ENCODE peak calls at places on chromosome 13, in seven cellular contexts. One of them, this sample, is unnamed.
A peak's percentile ranks its signal among the peaks of the same experiment; 100 is the strongest.

GRCh38 chr13:30319130-30319529 is 11.8 kb upstream of the KATNAL1 start:
- DNase-seq in uterus: no peak
- DNase-seq in AG04450: no peak
- DNase-seq in neuronal stem cell: no peak
- DNase-seq in SK-N-SH: no peak
- DNase-seq in tibial artery: no peak
- DNase-seq in tibial nerve: no peak
- DNase-seq in this sample: no peak

GRCh38 chr13:113540523-113540922 is 44.0 kb upstream of the TFDP1 start:
- DNase-seq in tibial nerve: no peak
- DNase-seq in SK-N-SH: no peak
- DNase-seq in uterus: no peak
- DNase-seq in neuronal stem cell: no peak
- DNase-seq in AG04450: no peak
- DNase-seq in tibial artery: no peak
- DNase-seq in this sample: no peak

GRCh38 chr13:85298387-85298924 is 500.8 kb downstream of the SLITRK6 start:
- DNase-seq in AG04450: no peak
- DNase-seq in SK-N-SH: no peak
- DNase-seq in uterus: no peak
- DNase-seq in tibial artery: no peak
- DNase-seq in neuronal stem cell: no peak
- DNase-seq in tibial nerve: no peak
- DNase-seq in this sample: no peak

GRCh38 chr13:41177616-41178015 is 16.8 kb downstream of the KBTBD7 start:
- DNase-seq in AG04450: no peak
- DNase-seq in tibial nerve: no peak
- DNase-seq in neuronal stem cell: no peak
- DNase-seq in tibial artery: no peak
- DNase-seq in uterus: no peak
- DNase-seq in SK-N-SH: no peak
- DNase-seq in this sample: no peak

GRCh38 chr13:100306444-100306999 is 217.6 kb downstream of the PCCA start:
- DNase-seq in AG04450: no peak
- DNase-seq in neuronal stem cell: no peak
- DNase-seq in tibial nerve: no peak
- DNase-seq in uterus: no peak
- DNase-seq in SK-N-SH: no peak
- DNase-seq in tibial artery: no peak
- DNase-seq in this sample: no peak

GRCh38 chr13:99322297-99323103 is 15.3 kb upstream of the GPR183 start:
- DNase-seq in neuronal stem cell: no peak
- DNase-seq in SK-N-SH: no peak
- DNase-seq in AG04450: no peak
- DNase-seq in tibial nerve: no peak
- DNase-seq in uterus: no peak
- DNase-seq in tibial artery: no peak
- DNase-seq in this sample: peak; percentile 28

GRCh38 chr13:44853641-44854040 is 135.6 kb downstream of the NUFIP1 start:
- DNase-seq in SK-N-SH: no peak
- DNase-seq in neuronal stem cell: no peak
- DNase-seq in tibial artery: no peak
- DNase-seq in uterus: no peak
- DNase-seq in tibial nerve: no peak
- DNase-seq in AG04450: no peak
- DNase-seq in this sample: no peak

GRCh38 chr13:106348032-106348431 is 187.4 kb downstream of the EFNB2 start:
- DNase-seq in neuronal stem cell: peak; percentile 58
- DNase-seq in tibial nerve: no peak
- DNase-seq in AG04450: no peak
- DNase-seq in tibial artery: no peak
- DNase-seq in uterus: no peak
- DNase-seq in SK-N-SH: no peak
- DNase-seq in this sample: no peak

GRCh38 chr13:42478531-42479156 is 95.3 kb upstream of the TNFSF11 start:
- DNase-seq in AG04450: no peak
- DNase-seq in tibial nerve: no peak
- DNase-seq in neuronal stem cell: peak; percentile 2
- DNase-seq in tibial artery: no peak
- DNase-seq in uterus: no peak
- DNase-seq in SK-N-SH: peak; percentile 11
- DNase-seq in this sample: no peak

GRCh38 chr13:39306639-39307589 is 268.7 kb downstream of the NHLRC3 start:
- DNase-seq in SK-N-SH: no peak
- DNase-seq in AG04450: no peak
- DNase-seq in tibial artery: no peak
- DNase-seq in tibial nerve: no peak
- DNase-seq in uterus: no peak
- DNase-seq in neuronal stem cell: no peak
- DNase-seq in this sample: no peak

GRCh38 chr13:24821207-24821606 is 57.2 kb downstream of the RNF17 start:
- DNase-seq in SK-N-SH: no peak
- DNase-seq in AG04450: no peak
- DNase-seq in neuronal stem cell: no peak
- DNase-seq in uterus: no peak
- DNase-seq in tibial nerve: no peak
- DNase-seq in tibial artery: no peak
- DNase-seq in this sample: no peak

GRCh38 chr13:90890435-90890834 is 457.1 kb upstream of the MIR17HG start:
- DNase-seq in neuronal stem cell: no peak
- DNase-seq in uterus: no peak
- DNase-seq in tibial nerve: no peak
- DNase-seq in SK-N-SH: no peak
- DNase-seq in tibial artery: no peak
- DNase-seq in AG04450: no peak
- DNase-seq in this sample: no peak

GRCh38 chr13:44386932-44387556 is 13.4 kb downstream of the SERP2 start:
- DNase-seq in AG04450: no peak
- DNase-seq in uterus: no peak
- DNase-seq in tibial artery: no peak
- DNase-seq in neuronal stem cell: no peak
- DNase-seq in SK-N-SH: no peak
- DNase-seq in tibial nerve: no peak
- DNase-seq in this sample: no peak

GRCh38 chr13:79423801-79424642 is 18.0 kb upstream of the RBM26 start:
- DNase-seq in neuronal stem cell: no peak
- DNase-seq in tibial artery: no peak
- DNase-seq in uterus: no peak
- DNase-seq in tibial nerve: no peak
- DNase-seq in SK-N-SH: peak; percentile 45
- DNase-seq in AG04450: peak; percentile 10
- DNase-seq in this sample: no peak

GRCh38 chr13:99125335-99125915 is 75.2 kb upstream of the UBAC2 start:
- DNase-seq in neuronal stem cell: no peak
- DNase-seq in tibial nerve: no peak
- DNase-seq in uterus: no peak
- DNase-seq in AG04450: no peak
- DNase-seq in SK-N-SH: no peak
- DNase-seq in tibial artery: no peak
- DNase-seq in this sample: no peak

GRCh38 chr13:33394294-33394932 is 108.9 kb upstream of the STARD13 start:
- DNase-seq in uterus: no peak
- DNase-seq in tibial artery: no peak
- DNase-seq in AG04450: no peak
- DNase-seq in SK-N-SH: no peak
- DNase-seq in tibial nerve: no peak
- DNase-seq in neuronal stem cell: no peak
- DNase-seq in this sample: no peak

GRCh38 chr13:30844548-30845296 is 61.3 kb upstream of the MEDAG start:
- DNase-seq in neuronal stem cell: no peak
- DNase-seq in uterus: no peak
- DNase-seq in AG04450: no peak
- DNase-seq in tibial nerve: no peak
- DNase-seq in SK-N-SH: no peak
- DNase-seq in tibial artery: no peak
- DNase-seq in this sample: no peak

GRCh38 chr13:109101550-109102144 is 472.2 kb downstream of the MYO16 start:
- DNase-seq in tibial artery: no peak
- DNase-seq in SK-N-SH: no peak
- DNase-seq in AG04450: no peak
- DNase-seq in uterus: no peak
- DNase-seq in tibial nerve: no peak
- DNase-seq in neuronal stem cell: no peak
- DNase-seq in this sample: no peak

DNA sequence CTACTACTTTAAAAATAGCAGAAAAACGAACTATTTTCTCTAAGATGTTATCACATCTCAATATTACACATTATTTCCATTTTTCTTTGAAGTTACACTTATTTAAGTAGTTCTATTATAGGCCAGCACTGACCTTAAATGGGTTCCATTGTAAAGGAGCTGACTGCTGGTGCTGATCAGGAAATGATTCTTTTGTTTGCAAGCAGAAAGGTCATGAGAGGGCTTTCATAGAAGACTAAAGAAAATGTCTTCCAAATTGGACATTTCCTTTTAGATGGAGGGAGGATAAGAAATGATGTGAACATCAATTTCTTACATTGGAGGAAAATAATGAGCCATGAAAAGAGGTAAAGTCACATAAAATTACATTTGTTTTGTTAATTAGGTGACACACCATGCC is 96.2 kb downstream of the SUCLA2 start:
- DNase-seq in uterus: no peak
- DNase-seq in tibial artery: no peak
- DNase-seq in tibial nerve: no peak
- DNase-seq in neuronal stem cell: no peak
- DNase-seq in AG04450: no peak
- DNase-seq in SK-N-SH: no peak
- DNase-seq in this sample: no peak
- H3K9me3 ChIP-seq in uterus: no peaks in the 10 kb centered on the region
- H3K9me3 ChIP-seq in tibial artery: no peaks in the 10 kb centered on the region
- H3K9me3 ChIP-seq in tibial nerve: no peaks in the 10 kb centered on the region
- H3K9me3 ChIP-seq in neuronal stem cell: no peaks in the 10 kb centered on the region
- H3K9me3 ChIP-seq in AG04450: no peaks in the 10 kb centered on the region
- H3K9me3 ChIP-seq in SK-N-SH: no peaks in the 10 kb centered on the region
- H3K9me3 ChIP-seq in this sample: no peaks in the 10 kb centered on the region

GRCh38 chr13:19148561-19148960 is 33.1 kb downstream of the TUBA3C start:
- DNase-seq in SK-N-SH: no peak
- DNase-seq in tibial nerve: no peak
- DNase-seq in uterus: no peak
- DNase-seq in tibial artery: no peak
- DNase-seq in neuronal stem cell: no peak
- DNase-seq in AG04450: no peak
- DNase-seq in this sample: no peak

GRCh38 chr13:19150226-19150625 is 31.4 kb downstream of the TUBA3C start:
- DNase-seq in AG04450: no peak
- DNase-seq in tibial artery: no peak
- DNase-seq in neuronal stem cell: no peak
- DNase-seq in uterus: no peak
- DNase-seq in SK-N-SH: no peak
- DNase-seq in tibial nerve: no peak
- DNase-seq in this sample: no peak

GRCh38 chr13:19152403-19152802 is 29.2 kb downstream of the TUBA3C start:
- DNase-seq in tibial nerve: no peak
- DNase-seq in uterus: no peak
- DNase-seq in tibial artery: no peak
- DNase-seq in AG04450: no peak
- DNase-seq in SK-N-SH: no peak
- DNase-seq in neuronal stem cell: no peak
- DNase-seq in this sample: no peak

GRCh38 chr13:19151581-19152263 is 29.9 kb downstream of the TUBA3C start:
- DNase-seq in uterus: no peak
- DNase-seq in tibial artery: no peak
- DNase-seq in tibial nerve: no peak
- DNase-seq in AG04450: no peak
- DNase-seq in neuronal stem cell: no peak
- DNase-seq in SK-N-SH: no peak
- DNase-seq in this sample: no peak

DNA sequence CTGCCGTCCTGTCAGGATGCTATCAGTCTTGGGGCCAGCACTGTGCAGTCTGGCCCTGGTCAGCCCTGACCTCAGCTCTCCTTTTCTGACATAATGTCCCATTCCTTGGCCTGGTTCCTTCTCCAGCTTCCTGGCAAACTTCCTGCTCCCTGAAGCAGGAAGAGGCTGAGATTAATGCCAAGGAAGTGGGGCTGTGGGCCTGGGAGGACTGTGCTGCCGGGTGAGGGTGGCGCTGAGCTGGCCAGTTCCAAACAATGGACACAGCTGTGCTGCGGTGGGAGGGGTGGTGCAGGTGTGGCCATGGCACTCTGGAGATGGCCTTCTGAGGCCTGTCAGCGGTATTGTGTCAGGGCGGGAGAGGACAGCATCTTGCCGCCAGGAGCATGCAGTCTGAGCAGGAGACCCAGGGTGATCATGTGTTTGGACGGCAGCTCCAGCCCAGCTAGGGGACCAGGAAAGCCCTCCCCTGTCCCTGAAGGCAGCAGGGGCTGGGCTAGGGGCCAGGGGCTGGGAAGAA is 30.9 kb downstream of the TUBA3C start:
- DNase-seq in neuronal stem cell: no peak
- DNase-seq in SK-N-SH: no peak
- DNase-seq in AG04450: no peak
- DNase-seq in uterus: no peak
- DNase-seq in tibial artery: no peak
- DNase-seq in tibial nerve: no peak
- DNase-seq in this sample: no peak
- H3K9me3 ChIP-seq in neuronal stem cell: peaks cover 69% of the 10 kb centered on the region
- H3K9me3 ChIP-seq in SK-N-SH: no peaks in the 10 kb centered on the region
- H3K9me3 ChIP-seq in AG04450: peaks cover 66% of the 10 kb centered on the region
- H3K9me3 ChIP-seq in uterus: no peaks in the 10 kb centered on the region
- H3K9me3 ChIP-seq in tibial artery: no peaks in the 10 kb centered on the region
- H3K9me3 ChIP-seq in tibial nerve: no peaks in the 10 kb centered on the region
- H3K9me3 ChIP-seq in this sample: no peaks in the 10 kb centered on the region

DNA sequence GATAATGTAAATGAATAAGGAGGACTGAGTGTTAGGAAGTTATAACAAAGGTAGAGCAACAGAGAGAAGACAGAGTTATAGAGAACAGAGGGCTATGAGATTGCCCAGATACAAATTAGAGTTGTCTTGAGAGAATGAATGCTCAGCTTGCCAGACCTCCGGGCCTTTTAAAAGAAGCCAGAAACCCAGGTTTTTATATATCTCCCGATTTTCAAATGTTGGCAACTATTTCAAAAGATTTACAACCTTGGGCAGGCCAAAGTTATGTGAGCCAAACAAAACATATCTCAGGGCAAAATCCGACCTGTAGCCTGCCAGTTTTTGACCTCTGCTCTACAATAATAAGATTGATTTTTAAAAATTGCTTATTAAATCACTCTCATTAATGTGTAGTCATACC is 573.1 kb upstream of the SLC10A2 start:
- DNase-seq in uterus: no peak
- DNase-seq in tibial artery: no peak
- DNase-seq in neuronal stem cell: no peak
- DNase-seq in tibial nerve: no peak
- DNase-seq in SK-N-SH: no peak
- DNase-seq in AG04450: no peak
- DNase-seq in this sample: no peak
- H3K9me3 ChIP-seq in uterus: no peaks in the 10 kb centered on the region
- H3K9me3 ChIP-seq in tibial artery: no peaks in the 10 kb centered on the region
- H3K9me3 ChIP-seq in neuronal stem cell: no peaks in the 10 kb centered on the region
- H3K9me3 ChIP-seq in tibial nerve: no peaks in the 10 kb centered on the region
- H3K9me3 ChIP-seq in SK-N-SH: no peaks in the 10 kb centered on the region
- H3K9me3 ChIP-seq in AG04450: peaks cover 2% of the 10 kb centered on the region
- H3K9me3 ChIP-seq in this sample: no peaks in the 10 kb centered on the region

DNA sequence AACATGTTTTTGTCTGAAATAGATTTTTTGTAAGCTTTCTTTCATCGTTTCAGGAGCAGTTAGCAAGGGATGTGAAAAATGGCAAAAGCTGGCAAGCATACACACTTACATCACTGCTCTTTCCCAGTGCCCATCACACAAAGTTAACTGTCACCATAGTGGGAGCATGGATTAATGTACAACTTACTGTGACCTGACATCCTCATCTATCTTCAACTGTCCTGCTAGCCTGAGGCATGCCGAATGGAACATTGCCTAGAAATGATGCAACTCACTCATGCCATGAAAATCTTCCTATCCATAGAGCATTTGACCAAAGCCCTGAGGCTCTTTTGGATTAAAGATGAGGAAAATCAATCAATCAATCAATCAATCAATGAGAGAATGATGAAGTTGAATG is 491.7 kb upstream of the SLC10A2 start:
- DNase-seq in tibial artery: no peak
- DNase-seq in neuronal stem cell: no peak
- DNase-seq in AG04450: no peak
- DNase-seq in tibial nerve: no peak
- DNase-seq in SK-N-SH: no peak
- DNase-seq in uterus: no peak
- DNase-seq in this sample: no peak
- H3K9me3 ChIP-seq in tibial artery: no peaks in the 10 kb centered on the region
- H3K9me3 ChIP-seq in neuronal stem cell: peaks cover 1% of the 10 kb centered on the region
- H3K9me3 ChIP-seq in AG04450: peaks cover 8% of the 10 kb centered on the region
- H3K9me3 ChIP-seq in tibial nerve: peaks cover 6% of the 10 kb centered on the region
- H3K9me3 ChIP-seq in SK-N-SH: no peaks in the 10 kb centered on the region
- H3K9me3 ChIP-seq in uterus: no peaks in the 10 kb centered on the region
- H3K9me3 ChIP-seq in this sample: no peaks in the 10 kb centered on the region

This sample was measured in T-helper 17 cell.